ENCODE peak calls at places on chromosomes 6 and 20, in ten cellular contexts. Q is A673; D is IMR-90; U is GM23248; S is transverse colon; F is mammary epithelial cell; C is stomach; H is lower lobe of right lung; O is CD8-positive, alpha-beta T cell; M is brain microvascular endothelial cell. X is an unnamed sample.

GRCh38 chr6:94394822-94395221 is 975.5 kb upstream of the EPHA7 start:
- DNase-seq in H (no peak), Q (no peak), O (no peak), U (no peak), S (no peak), F (no peak), M (no peak), C (no peak), D (no peak), X (no peak)

GRCh38 chr6:47809863-47810262 is 28.0 kb downstream of the OPN5 start:
- DNase-seq in M (no peak), H (no peak), U (no peak), F (no peak), Q (no peak), O (no peak), D (no peak), C (no peak), S (no peak), X (no peak)

GRCh38 chr6:15887491-15888461 is 224.9 kb upstream of the DTNBP1 start:
- DNase-seq in H (no peak), F (peak; percentile 13), C (no peak), M (no peak), Q (no peak), S (no peak), U (no peak), O (no peak), D (no peak), X (peak; percentile 70)

GRCh38 chr6:152368761-152369624 is 268.2 kb downstream of the SYNE1 start:
- DNase-seq in O (no peak), F (no peak), M (no peak), S (peak; percentile 13), H (no peak), U (no peak), Q (no peak), C (peak; percentile 26), D (peak; percentile 35), X (no peak)

GRCh38 chr6:2266845-2267244 is 21.4 kb upstream of the GMDS start:
- DNase-seq in H (no peak), Q (no peak), S (no peak), C (no peak), M (no peak), O (no peak), D (no peak), F (no peak), U (no peak), X (no peak)

GRCh38 chr6:3484240-3484639 is 27.4 kb upstream of the SLC22A23 start:
- DNase-seq in F (peak; percentile 59), H (no peak), Q (peak; percentile 15), U (peak; percentile 64), S (no peak), D (peak; percentile 49), O (no peak), C (no peak), M (peak; percentile 77), X (peak; percentile 42)

GRCh38 chr20:21796059-21796458 is 90.6 kb downstream of the PAX1 start:
- DNase-seq in C (no peak), U (peak; percentile 7), H (no peak), O (no peak), M (no peak), S (no peak), D (no peak), Q (peak; percentile 7), F (no peak), X (no peak)

GRCh38 chr20:44198872-44199271 is 11.7 kb downstream of the OSER1 start:
- DNase-seq in U (no peak), M (no peak), C (no peak), F (no peak), D (no peak), H (no peak), O (no peak), Q (no peak), S (no peak), X (no peak)

GRCh38 chr20:46458891-46459750 is 52.7 kb upstream of the ELMO2 start:
- DNase-seq in U (no peak), C (peak; percentile 68), D (no peak), M (no peak), H (peak; percentile 60), Q (peak; percentile 31), F (peak; percentile 18), S (peak; percentile 70), O (no peak), X (peak; percentile 41)

GRCh38 chr6:151905072-151905471 is 97.6 kb downstream of the ESR1 start:
- DNase-seq in F (no peak), C (no peak), O (no peak), Q (no peak), M (no peak), H (no peak), S (no peak), D (no peak), U (no peak), X (no peak)

DNA sequence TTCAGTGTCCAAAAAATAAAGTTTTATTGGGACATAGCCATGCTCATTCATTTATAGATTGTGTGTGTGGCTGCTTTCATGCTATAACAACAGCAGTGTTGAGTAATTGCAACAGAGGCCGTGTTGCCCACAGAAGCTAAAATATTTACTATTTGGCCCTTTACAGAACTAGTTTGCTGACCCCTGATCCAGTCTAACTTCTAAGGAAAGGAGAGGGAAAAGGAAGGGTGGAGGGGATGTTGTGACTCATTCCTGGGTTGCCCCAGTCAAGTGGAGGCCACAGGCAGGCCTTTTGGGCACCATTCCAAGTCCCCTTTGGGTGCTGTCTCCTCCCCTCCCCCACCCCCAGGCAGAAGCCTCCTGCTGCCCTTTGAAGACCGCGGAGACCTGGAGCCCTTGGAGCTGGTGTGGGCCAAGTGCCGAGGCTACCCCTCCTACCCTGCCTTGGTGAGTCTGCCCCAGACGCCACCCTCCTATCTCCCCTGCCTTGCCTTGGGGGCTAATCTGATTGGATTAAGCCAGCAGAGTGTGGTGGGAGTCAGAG is 28.4 kb downstream of the BRPF3 start:
- DNase-seq in D (no peak), F (peak; percentile 2), M (peak; percentile 9), S (no peak), Q (no peak), O (no peak), C (no peak), U (no peak), H (no peak), X (no peak)
- H3K27ac ChIP-seq in D (no peak overlapping the region), F (no peak overlapping the region), M (no peak overlapping the region), S (no peak overlapping the region), Q (no peak overlapping the region), O (no peak overlapping the region), C (no peak overlapping the region), U (no peak overlapping the region), H (no peak overlapping the region), X (no peak overlapping the region)

DNA sequence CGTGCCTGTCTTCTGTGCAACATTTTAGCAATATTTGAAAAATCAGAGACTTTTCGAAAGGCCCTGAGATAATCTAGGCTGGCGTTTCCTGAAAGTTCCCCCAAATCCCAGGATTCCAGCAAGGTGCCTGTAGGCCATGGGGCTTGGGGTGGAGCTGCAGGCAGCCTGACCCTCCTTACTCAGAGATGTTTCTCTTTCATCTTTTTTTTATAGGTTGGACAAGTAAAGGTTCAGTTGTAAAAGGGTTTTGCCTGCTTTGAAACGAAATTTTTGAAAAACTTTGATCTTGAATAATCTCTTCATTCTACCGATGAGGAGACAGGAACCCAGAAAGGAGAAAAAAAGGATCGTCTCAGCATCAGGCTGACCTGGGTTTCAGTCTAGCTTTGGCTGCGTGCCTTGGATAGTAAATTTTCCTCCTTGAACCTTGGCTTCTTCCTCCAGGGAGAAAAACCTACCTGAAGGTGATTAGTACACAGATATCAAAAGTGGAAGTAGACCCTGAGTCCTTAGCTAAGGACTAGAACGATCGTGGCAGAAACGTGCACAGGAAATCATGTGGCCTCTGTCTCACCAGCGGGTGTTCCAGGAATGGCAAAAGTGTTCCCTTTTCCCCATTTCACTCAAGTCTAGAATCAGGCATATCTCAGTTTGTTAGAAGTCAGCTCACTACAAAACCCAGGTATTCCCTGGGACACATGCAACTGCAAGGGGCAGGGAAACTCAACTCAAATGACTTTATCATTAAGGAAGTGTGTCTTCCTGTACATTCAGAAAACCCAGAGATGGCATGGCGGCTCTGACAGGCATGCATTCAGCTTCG is 128.2 kb upstream of the PTPN1 start:
- DNase-seq in U (no peak), C (no peak), O (no peak), S (peak; percentile 46), H (no peak), Q (no peak), D (no peak), M (no peak), F (no peak), X (no peak)
- H3K27ac ChIP-seq in U (no peak overlapping the region), C (peak overlapping the region; percentile 86), O (no peak overlapping the region), S (peak overlapping the region; percentile 89), H (peak overlapping the region; percentile 32), Q (peak overlapping the region; percentile 86), D (no peak overlapping the region), M (no peak overlapping the region), F (no peak overlapping the region), X (no peak overlapping the region)

GRCh38 chr6:90231308-90231707 is 65.3 kb downstream of the BACH2 start:
- DNase-seq in M (no peak), H (no peak), C (no peak), F (no peak), Q (no peak), U (no peak), D (no peak), O (no peak), S (no peak), X (no peak)

GRCh38 chr6:90227693-90228092 is 69.0 kb downstream of the BACH2 start:
- DNase-seq in M (no peak), C (no peak), U (peak; percentile 24), O (no peak), F (no peak), H (no peak), S (no peak), Q (no peak), D (no peak), X (no peak)

GRCh38 chr6:90230547-90231240 is 65.9 kb downstream of the BACH2 start:
- DNase-seq in H (no peak), D (no peak), O (no peak), M (no peak), Q (no peak), F (no peak), U (no peak), S (no peak), C (no peak), X (no peak)

GRCh38 chr6:90233994-90234393 is 62.6 kb downstream of the BACH2 start:
- DNase-seq in H (no peak), S (peak; percentile 17), O (peak; percentile 59), F (no peak), Q (no peak), M (no peak), C (no peak), D (no peak), U (no peak), X (no peak)

DNA sequence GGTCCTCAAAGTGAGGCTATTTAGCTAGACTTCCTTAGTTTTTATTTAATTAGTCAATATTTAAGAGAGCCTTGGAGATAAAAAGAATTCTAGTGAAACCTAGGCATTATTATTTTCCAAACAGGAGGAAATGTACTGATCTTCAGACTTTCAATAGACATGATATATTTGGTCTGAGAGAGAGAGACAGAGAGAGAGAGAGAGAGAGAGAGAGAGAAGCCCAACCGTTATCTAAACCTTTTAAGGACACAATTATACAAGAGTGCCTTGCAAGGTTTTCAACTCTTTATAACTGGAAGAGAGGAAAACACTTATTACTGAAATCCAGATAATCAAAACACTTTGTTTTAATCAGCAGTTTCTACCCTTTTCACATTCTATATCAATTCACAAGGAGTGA is 64.8 kb downstream of the BACH2 start:
- DNase-seq in C (no peak), O (no peak), F (no peak), U (no peak), S (no peak), Q (no peak), D (no peak), M (no peak), H (no peak), X (no peak)
- H3K27ac ChIP-seq in C (no peak overlapping the region), O (no peak overlapping the region), F (no peak overlapping the region), U (no peak overlapping the region), S (no peak overlapping the region), Q (no peak overlapping the region), D (no peak overlapping the region), M (no peak overlapping the region), H (no peak overlapping the region), X (no peak overlapping the region)

GRCh38 chr6:52328303-52328662 is 33.7 kb upstream of the PAQR8 start:
- DNase-seq in M (no peak), O (no peak), H (no peak), U (no peak), C (peak; percentile 53), Q (no peak), D (no peak), F (no peak), S (peak; percentile 68), X (no peak)
- H3K27ac ChIP-seq in M (no peak overlapping the region), O (no peak overlapping the region), H (peak overlapping the region; percentile 58), U (no peak overlapping the region), C (peak overlapping the region; percentile 70), Q (no peak overlapping the region), D (no peak overlapping the region), F (no peak overlapping the region), S (peak overlapping the region; percentile 88), X (no peak overlapping the region)